ENCODE peak calls at places on chromosome 18, in four cellular contexts. One of them, this sample, is unnamed.

GRCh38 chr18:41170346-41170745 is 784.7 kb upstream of the PIK3C3 start:
- DNase-seq in HCT116: no peak
- DNase-seq in neural progenitor cell: no peak
- DNase-seq in GM23248: no peak
- DNase-seq in this sample: no peak

GRCh38 chr18:48673456-48674197 is 134.8 kb downstream of the CTIF start:
- DNase-seq in neural progenitor cell: no peak
- DNase-seq in GM23248: no peak
- DNase-seq in HCT116: no peak
- DNase-seq in this sample: no peak

GRCh38 chr18:24396082-24396623 is 1.5 kb downstream of the OSBPL1A start:
- DNase-seq in HCT116: no peak
- DNase-seq in neural progenitor cell: no peak
- DNase-seq in GM23248: peak
- DNase-seq in this sample: no peak

GRCh38 chr18:62982600-62983251 is 267.4 kb downstream of the PHLPP1 start:
- DNase-seq in neural progenitor cell: peak
- DNase-seq in HCT116: peak
- DNase-seq in GM23248: peak
- DNase-seq in this sample: peak

GRCh38 chr18:31723998-31724711 is 36.5 kb downstream of the SLC25A52 start:
- DNase-seq in GM23248: peak
- DNase-seq in HCT116: no peak
- DNase-seq in neural progenitor cell: no peak
- DNase-seq in this sample: no peak

GRCh38 chr18:48680871-48681270 is 142.0 kb downstream of the CTIF start:
- DNase-seq in HCT116: no peak
- DNase-seq in GM23248: no peak
- DNase-seq in neural progenitor cell: peak
- DNase-seq in this sample: no peak

GRCh38 chr18:58862404-58862803 is 2.3 kb upstream of the ZNF532 start:
- DNase-seq in neural progenitor cell: peak
- DNase-seq in GM23248: no peak
- DNase-seq in HCT116: no peak
- DNase-seq in this sample: no peak

GRCh38 chr18:48454146-48454796 is 45.1 kb upstream of the ZBTB7C start:
- DNase-seq in GM23248: no peak
- DNase-seq in neural progenitor cell: no peak
- DNase-seq in HCT116: no peak
- DNase-seq in this sample: no peak

GRCh38 chr18:45621068-45621511 is 5.8 kb downstream of the SLC14A2 start:
- DNase-seq in GM23248: peak
- DNase-seq in neural progenitor cell: peak
- DNase-seq in HCT116: peak
- DNase-seq in this sample: peak

GRCh38 chr18:35236964-35237363 is 3.9 kb upstream of the ZNF397 start:
- DNase-seq in neural progenitor cell: no peak
- DNase-seq in HCT116: no peak
- DNase-seq in GM23248: peak
- DNase-seq in this sample: no peak

GRCh38 chr18:48729421-48729820 is 190.6 kb downstream of the CTIF start:
- DNase-seq in HCT116: no peak
- DNase-seq in GM23248: no peak
- DNase-seq in neural progenitor cell: no peak
- DNase-seq in this sample: no peak

GRCh38 chr18:712401-713134 is at the start of gene ENOSF1:
- DNase-seq in HCT116: peak
- DNase-seq in GM23248: peak
- DNase-seq in neural progenitor cell: peak
- DNase-seq in this sample: peak

GRCh38 chr18:48402953-48403352 is 6.2 kb downstream of the ZBTB7C start:
- DNase-seq in neural progenitor cell: no peak
- DNase-seq in HCT116: no peak
- DNase-seq in GM23248: peak
- DNase-seq in this sample: no peak

GRCh38 chr18:54387631-54388030 is 29.9 kb downstream of the C18orf54 start:
- DNase-seq in HCT116: no peak
- DNase-seq in GM23248: no peak
- DNase-seq in neural progenitor cell: no peak
- DNase-seq in this sample: no peak

GRCh38 chr18:31241425-31241824 is 76.5 kb upstream of the DSG1 start:
- DNase-seq in HCT116: no peak
- DNase-seq in GM23248: no peak
- DNase-seq in neural progenitor cell: no peak
- DNase-seq in this sample: no peak

GRCh38 chr18:59988098-59988706 is 88.4 kb downstream of the PMAIP1 start:
- DNase-seq in HCT116: peak
- DNase-seq in GM23248: peak
- DNase-seq in neural progenitor cell: peak
- DNase-seq in this sample: peak

GRCh38 chr18:79635127-79635726 is 44.4 kb upstream of the CTDP1 start:
- DNase-seq in neural progenitor cell: no peak
- DNase-seq in GM23248: no peak
- DNase-seq in HCT116: no peak
- DNase-seq in this sample: no peak

GRCh38 chr18:62759704-62760402 is 44.5 kb downstream of the PHLPP1 start:
- DNase-seq in GM23248: peak
- DNase-seq in HCT116: no peak
- DNase-seq in neural progenitor cell: no peak
- DNase-seq in this sample: no peak

GRCh38 chr18:36006997-36007396 is 34.5 kb downstream of the RMP24 start:
- DNase-seq in HCT116: no peak
- DNase-seq in GM23248: no peak
- DNase-seq in neural progenitor cell: no peak
- DNase-seq in this sample: no peak

GRCh38 chr18:31205273-31205672 is 42.6 kb upstream of the DSC1 start:
- DNase-seq in HCT116: no peak
- DNase-seq in neural progenitor cell: no peak
- DNase-seq in GM23248: no peak
- DNase-seq in this sample: no peak

GRCh38 chr18:48186861-48187260 is 222.3 kb downstream of the ZBTB7C start:
- DNase-seq in neural progenitor cell: no peak
- DNase-seq in GM23248: no peak
- DNase-seq in HCT116: no peak
- DNase-seq in this sample: no peak

GRCh38 chr18:54278615-54279014 is 9.3 kb downstream of the POLI start:
- DNase-seq in HCT116: no peak
- DNase-seq in GM23248: no peak
- DNase-seq in neural progenitor cell: no peak
- DNase-seq in this sample: no peak

GRCh38 chr18:35393716-35394115 is 16.6 kb upstream of the ZNF396 start:
- DNase-seq in HCT116: no peak
- DNase-seq in neural progenitor cell: no peak
- DNase-seq in GM23248: no peak
- DNase-seq in this sample: no peak

GRCh38 chr18:23200751-23201150 is 65.5 kb downstream of the CABLES1 start:
- DNase-seq in neural progenitor cell: peak
- DNase-seq in GM23248: no peak
- DNase-seq in HCT116: no peak
- DNase-seq in this sample: no peak

GRCh38 chr18:55552498-55553189 is 35.3 kb downstream of the TCF4 start:
- DNase-seq in neural progenitor cell: no peak
- DNase-seq in GM23248: no peak
- DNase-seq in HCT116: no peak
- DNase-seq in this sample: no peak

GRCh38 chr18:23825978-23826405 is 136.7 kb downstream of the LAMA3 start:
- DNase-seq in neural progenitor cell: no peak
- DNase-seq in HCT116: no peak
- DNase-seq in GM23248: peak
- DNase-seq in this sample: no peak

DNA sequence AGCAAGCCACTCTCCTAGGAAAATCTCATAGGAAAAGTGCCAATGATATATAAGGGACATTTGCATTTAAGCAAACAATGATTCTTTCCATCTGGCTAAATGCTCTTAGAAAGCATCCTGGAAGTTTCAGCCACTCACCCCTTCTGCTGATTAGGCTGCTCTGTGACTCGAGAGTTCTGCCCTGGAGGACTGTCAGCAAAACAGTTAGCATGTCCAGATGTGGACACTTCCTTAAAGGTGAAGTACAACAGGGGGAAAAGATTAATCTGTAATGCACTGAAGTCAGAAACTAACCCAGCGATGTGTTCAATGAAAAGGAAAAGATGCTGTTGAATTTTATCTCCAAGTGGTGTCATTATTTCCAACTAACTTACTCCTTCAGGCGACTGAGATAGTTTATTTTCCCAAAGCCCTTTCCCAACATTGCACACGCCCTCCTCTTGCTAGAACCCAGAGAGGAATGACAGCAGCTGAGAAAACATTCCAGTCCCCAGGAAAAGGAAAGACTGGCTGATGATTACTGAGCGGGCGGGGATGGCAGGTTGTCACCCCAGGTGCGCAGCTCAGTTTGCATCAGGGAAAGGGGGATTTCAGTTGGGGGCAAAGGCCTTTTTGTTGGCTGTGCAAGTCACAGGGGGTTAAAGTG is 214.0 kb downstream of the SS18 start:
- DNase-seq in HCT116: no peak
- DNase-seq in GM23248: no peak
- DNase-seq in neural progenitor cell: no peak
- DNase-seq in this sample: no peak
- TF ChIP-seq EZH2phosphoT487 in HCT116: no peak
- TF ChIP-seq EZH2phosphoT487 in GM23248: no peak
- TF ChIP-seq EZH2phosphoT487 in neural progenitor cell: no peak
- TF ChIP-seq EZH2phosphoT487 in this sample: no peak

DNA sequence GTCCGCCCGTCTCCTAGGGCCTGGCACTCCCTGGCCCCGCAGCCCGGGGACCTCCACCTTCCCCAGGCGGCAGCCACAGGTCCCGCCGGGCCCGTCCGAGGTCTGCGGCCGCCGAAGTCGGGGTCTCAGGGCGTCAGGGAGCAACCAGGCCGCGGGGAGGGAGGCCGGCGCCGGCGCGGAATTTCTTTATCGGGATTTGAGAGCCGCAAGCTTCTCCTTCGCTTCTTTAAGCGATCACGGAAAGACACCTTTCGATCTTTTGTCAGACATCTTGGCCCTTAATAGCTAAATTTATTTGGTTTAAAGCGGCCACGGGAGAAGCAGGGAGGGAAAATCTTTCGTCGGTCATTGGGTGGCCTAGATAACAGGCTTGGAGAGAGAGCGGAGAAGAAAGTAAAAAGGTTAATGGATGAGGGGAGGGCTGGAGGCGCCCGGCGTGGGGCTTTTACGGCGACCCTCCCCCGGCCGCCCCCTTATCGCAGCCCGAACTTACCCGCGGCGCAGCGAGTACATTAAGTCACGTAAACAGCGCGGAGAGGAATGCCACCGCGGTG is 4.3 kb upstream of the GATA6 start:
- DNase-seq in GM23248: no peak
- DNase-seq in HCT116: no peak
- DNase-seq in neural progenitor cell: peak
- DNase-seq in this sample: no peak
- TF ChIP-seq EZH2 in GM23248: peak
- TF ChIP-seq EZH2 in HCT116: no peak
- TF ChIP-seq EZH2 in neural progenitor cell: peak
- TF ChIP-seq EZH2 in this sample: no peak

GRCh38 chr18:44541781-44542180 is 138.9 kb upstream of the SETBP1 start:
- DNase-seq in neural progenitor cell: no peak
- DNase-seq in GM23248: no peak
- DNase-seq in HCT116: no peak
- DNase-seq in this sample: no peak
- H3K4me3 ChIP-seq in neural progenitor cell: no peak
- H3K4me3 ChIP-seq in GM23248: no peak
- H3K4me3 ChIP-seq in HCT116: no peak
- H3K4me3 ChIP-seq in this sample: no peak

GRCh38 chr18:38545071-38545470 is 979.5 kb upstream of the CELF4 start:
- DNase-seq in HCT116: no peak
- DNase-seq in GM23248: no peak
- DNase-seq in neural progenitor cell: peak
- DNase-seq in this sample: peak
- TF ChIP-seq EZH2phosphoT487 in HCT116: no peak
- TF ChIP-seq EZH2phosphoT487 in GM23248: no peak
- TF ChIP-seq EZH2phosphoT487 in neural progenitor cell: no peak
- TF ChIP-seq EZH2phosphoT487 in this sample: no peak

GRCh38 chr18:57827646-57828045 is 24.5 kb upstream of the ATP8B1 start:
- DNase-seq in neural progenitor cell: no peak
- DNase-seq in GM23248: no peak
- DNase-seq in HCT116: no peak
- DNase-seq in this sample: no peak
- TF ChIP-seq EZH2 in neural progenitor cell: no peak
- TF ChIP-seq EZH2 in GM23248: no peak
- TF ChIP-seq EZH2 in HCT116: no peak
- TF ChIP-seq EZH2 in this sample: no peak

GRCh38 chr18:78562446-78563020 is 417.1 kb upstream of the SALL3 start:
- DNase-seq in neural progenitor cell: peak
- DNase-seq in GM23248: no peak
- DNase-seq in HCT116: no peak
- DNase-seq in this sample: no peak

GRCh38 chr18:78563110-78563509 is 416.5 kb upstream of the SALL3 start:
- DNase-seq in GM23248: no peak
- DNase-seq in HCT116: no peak
- DNase-seq in neural progenitor cell: no peak
- DNase-seq in this sample: no peak

GRCh38 chr18:78564030-78564429 is 415.6 kb upstream of the SALL3 start:
- DNase-seq in HCT116: no peak
- DNase-seq in GM23248: no peak
- DNase-seq in neural progenitor cell: no peak
- DNase-seq in this sample: no peak

GRCh38 chr18:78559584-78559983 is 420.0 kb upstream of the SALL3 start:
- DNase-seq in HCT116: no peak
- DNase-seq in neural progenitor cell: no peak
- DNase-seq in GM23248: no peak
- DNase-seq in this sample: no peak

DNA sequence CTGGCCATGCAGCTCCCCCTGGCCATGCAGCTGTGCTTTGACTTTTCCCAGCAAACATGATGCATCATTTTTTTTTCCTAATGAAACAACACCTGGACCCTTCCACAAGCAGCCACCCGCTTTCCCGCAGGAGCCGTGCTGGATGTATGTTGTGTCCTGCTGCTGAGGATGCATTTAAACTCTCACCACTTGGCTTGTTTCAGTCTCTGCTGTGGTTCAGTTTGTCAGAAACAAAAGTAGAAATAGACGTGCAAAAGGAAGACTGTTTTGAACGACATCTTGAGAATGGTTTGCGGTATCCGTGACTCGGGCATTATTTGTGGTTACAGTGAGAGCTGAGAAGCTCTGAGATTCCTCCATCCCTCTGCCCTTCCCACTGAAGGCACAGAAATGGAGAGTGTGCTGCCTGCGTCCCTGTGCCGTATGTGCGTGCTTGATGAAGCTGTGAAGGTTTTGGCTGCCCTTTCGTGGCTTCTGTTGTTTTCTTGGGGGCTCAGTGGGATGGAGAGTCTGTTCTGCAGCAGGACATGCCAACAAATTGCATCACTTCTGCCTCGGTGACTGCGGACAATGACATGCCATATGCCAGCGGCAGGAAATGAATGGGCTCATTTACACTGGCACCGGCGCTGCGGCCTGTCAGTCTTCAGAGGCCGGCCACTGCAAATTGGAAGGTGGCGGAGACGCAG is 417.7 kb upstream of the SALL3 start:
- DNase-seq in neural progenitor cell: peak
- DNase-seq in GM23248: no peak
- DNase-seq in HCT116: no peak
- DNase-seq in this sample: no peak
- H3K4me3 ChIP-seq in neural progenitor cell: no peak
- H3K4me3 ChIP-seq in GM23248: no peak
- H3K4me3 ChIP-seq in HCT116: no peak
- H3K4me3 ChIP-seq in this sample: no peak